ENCODE peak calls at places on chromosomes 3 and 15, in eight cellular contexts. One of them, this sample, is unnamed.

GRCh38 chr15:58476525-58477162 is 44.9 kb downstream of the LIPC start:
- DNase-seq in tibial nerve: no peak
- DNase-seq in suprapubic skin: peak
- DNase-seq in transverse colon: no peak
- DNase-seq in ovary: no peak
- DNase-seq in H1: no peak
- DNase-seq in A549: no peak
- DNase-seq in GM12878: no peak
- DNase-seq in this sample: no peak

GRCh38 chr15:63277893-63278505 is 594 bp downstream of the APH1B start:
- DNase-seq in tibial nerve: peak
- DNase-seq in suprapubic skin: no peak
- DNase-seq in transverse colon: no peak
- DNase-seq in ovary: peak
- DNase-seq in H1: peak
- DNase-seq in A549: no peak
- DNase-seq in GM12878: no peak
- DNase-seq in this sample: no peak

GRCh38 chr3:192259661-192260060 is 467.7 kb downstream of the FGF12 start:
- DNase-seq in tibial nerve: no peak
- DNase-seq in suprapubic skin: no peak
- DNase-seq in transverse colon: no peak
- DNase-seq in ovary: no peak
- DNase-seq in H1: no peak
- DNase-seq in A549: no peak
- DNase-seq in GM12878: no peak
- DNase-seq in this sample: no peak

GRCh38 chr3:156273068-156273709 is 152.8 kb downstream of the KCNAB1 start:
- DNase-seq in tibial nerve: no peak
- DNase-seq in suprapubic skin: no peak
- DNase-seq in transverse colon: peak
- DNase-seq in ovary: no peak
- DNase-seq in H1: no peak
- DNase-seq in A549: no peak
- DNase-seq in GM12878: no peak
- DNase-seq in this sample: no peak

GRCh38 chr15:62390793-62391543 is 225.9 kb upstream of the C2CD4B start:
- DNase-seq in tibial nerve: peak
- DNase-seq in suprapubic skin: peak
- DNase-seq in transverse colon: peak
- DNase-seq in ovary: peak
- DNase-seq in H1: peak
- DNase-seq in A549: peak
- DNase-seq in GM12878: no peak
- DNase-seq in this sample: peak

GRCh38 chr15:70488002-70488605 is 275.3 kb downstream of the UACA start:
- DNase-seq in tibial nerve: peak
- DNase-seq in suprapubic skin: peak
- DNase-seq in transverse colon: peak
- DNase-seq in ovary: peak
- DNase-seq in H1: peak
- DNase-seq in A549: peak
- DNase-seq in GM12878: no peak
- DNase-seq in this sample: peak

GRCh38 chr3:197270558-197271317 is 27.7 kb downstream of the DLG1 start:
- DNase-seq in tibial nerve: no peak
- DNase-seq in suprapubic skin: no peak
- DNase-seq in transverse colon: no peak
- DNase-seq in ovary: no peak
- DNase-seq in H1: no peak
- DNase-seq in A549: no peak
- DNase-seq in GM12878: no peak
- DNase-seq in this sample: no peak

GRCh38 chr15:33226559-33227181 is 32.2 kb upstream of the FMN1 start:
- DNase-seq in tibial nerve: peak
- DNase-seq in suprapubic skin: no peak
- DNase-seq in transverse colon: peak
- DNase-seq in ovary: no peak
- DNase-seq in H1: no peak
- DNase-seq in A549: peak
- DNase-seq in GM12878: peak
- DNase-seq in this sample: peak

GRCh38 chr3:151639096-151639740 is 94.5 kb upstream of the AADACL2 start:
- DNase-seq in tibial nerve: no peak
- DNase-seq in suprapubic skin: no peak
- DNase-seq in transverse colon: no peak
- DNase-seq in ovary: no peak
- DNase-seq in H1: no peak
- DNase-seq in A549: no peak
- DNase-seq in GM12878: no peak
- DNase-seq in this sample: no peak

GRCh38 chr15:82100116-82100795 is 54.4 kb upstream of the MEX3B start:
- DNase-seq in tibial nerve: no peak
- DNase-seq in suprapubic skin: no peak
- DNase-seq in transverse colon: no peak
- DNase-seq in ovary: no peak
- DNase-seq in H1: no peak
- DNase-seq in A549: no peak
- DNase-seq in GM12878: no peak
- DNase-seq in this sample: no peak

GRCh38 chr15:62617741-62618140 is 424.8 kb upstream of the TPM1 start:
- DNase-seq in tibial nerve: no peak
- DNase-seq in suprapubic skin: no peak
- DNase-seq in transverse colon: no peak
- DNase-seq in ovary: no peak
- DNase-seq in H1: no peak
- DNase-seq in A549: no peak
- DNase-seq in GM12878: no peak
- DNase-seq in this sample: no peak

GRCh38 chr3:139774570-139775302 is 97.0 kb upstream of the NMNAT3 start:
- DNase-seq in tibial nerve: no peak
- DNase-seq in suprapubic skin: no peak
- DNase-seq in transverse colon: no peak
- DNase-seq in ovary: peak
- DNase-seq in H1: peak
- DNase-seq in A549: no peak
- DNase-seq in GM12878: no peak
- DNase-seq in this sample: no peak

GRCh38 chr3:29789686-29790085 is 508.8 kb downstream of the RBMS3 start:
- DNase-seq in tibial nerve: no peak
- DNase-seq in suprapubic skin: no peak
- DNase-seq in transverse colon: no peak
- DNase-seq in ovary: no peak
- DNase-seq in H1: no peak
- DNase-seq in A549: no peak
- DNase-seq in GM12878: no peak
- DNase-seq in this sample: no peak

GRCh38 chr15:60003243-60004018 is 680 bp upstream of the FOXB1 start:
- DNase-seq in tibial nerve: no peak
- DNase-seq in suprapubic skin: no peak
- DNase-seq in transverse colon: no peak
- DNase-seq in ovary: no peak
- DNase-seq in H1: no peak
- DNase-seq in A549: no peak
- DNase-seq in GM12878: no peak
- DNase-seq in this sample: no peak

GRCh38 chr3:57164606-57165573 is at the start of gene IL17RD:
- DNase-seq in tibial nerve: peak
- DNase-seq in suprapubic skin: peak
- DNase-seq in transverse colon: peak
- DNase-seq in ovary: peak
- DNase-seq in H1: peak
- DNase-seq in A549: peak
- DNase-seq in GM12878: no peak
- DNase-seq in this sample: peak

GRCh38 chr15:90680371-90680935 is 36.7 kb upstream of the BLM start:
- DNase-seq in tibial nerve: peak
- DNase-seq in suprapubic skin: no peak
- DNase-seq in transverse colon: no peak
- DNase-seq in ovary: no peak
- DNase-seq in H1: no peak
- DNase-seq in A549: no peak
- DNase-seq in GM12878: no peak
- DNase-seq in this sample: no peak

GRCh38 chr3:134976948-134977347 is 181.9 kb downstream of the EPHB1 start:
- DNase-seq in tibial nerve: no peak
- DNase-seq in suprapubic skin: no peak
- DNase-seq in transverse colon: no peak
- DNase-seq in ovary: no peak
- DNase-seq in H1: no peak
- DNase-seq in A549: no peak
- DNase-seq in GM12878: no peak
- DNase-seq in this sample: no peak

GRCh38 chr3:140510303-140510861 is 167.5 kb upstream of the TRIM42 start:
- DNase-seq in tibial nerve: no peak
- DNase-seq in suprapubic skin: no peak
- DNase-seq in transverse colon: no peak
- DNase-seq in ovary: no peak
- DNase-seq in H1: no peak
- DNase-seq in A549: no peak
- DNase-seq in GM12878: no peak
- DNase-seq in this sample: no peak

GRCh38 chr3:189776163-189776824 is 145.1 kb downstream of the TP63 start:
- DNase-seq in tibial nerve: no peak
- DNase-seq in suprapubic skin: no peak
- DNase-seq in transverse colon: no peak
- DNase-seq in ovary: no peak
- DNase-seq in H1: no peak
- DNase-seq in A549: no peak
- DNase-seq in GM12878: no peak
- DNase-seq in this sample: no peak

GRCh38 chr15:72967836-72968530 is 84.3 kb upstream of the NEO1 start:
- DNase-seq in tibial nerve: no peak
- DNase-seq in suprapubic skin: no peak
- DNase-seq in transverse colon: peak
- DNase-seq in ovary: no peak
- DNase-seq in H1: no peak
- DNase-seq in A549: no peak
- DNase-seq in GM12878: no peak
- DNase-seq in this sample: no peak

GRCh38 chr3:108283989-108284388 is 12.4 kb upstream of the HHLA2 start:
- DNase-seq in tibial nerve: no peak
- DNase-seq in suprapubic skin: no peak
- DNase-seq in transverse colon: no peak
- DNase-seq in ovary: no peak
- DNase-seq in H1: no peak
- DNase-seq in A549: no peak
- DNase-seq in GM12878: no peak
- DNase-seq in this sample: no peak

GRCh38 chr3:61591300-61591699 is 29.9 kb downstream of the PTPRG start:
- DNase-seq in tibial nerve: no peak
- DNase-seq in suprapubic skin: no peak
- DNase-seq in transverse colon: no peak
- DNase-seq in ovary: no peak
- DNase-seq in H1: no peak
- DNase-seq in A549: no peak
- DNase-seq in GM12878: no peak
- DNase-seq in this sample: no peak

GRCh38 chr3:61594978-61595687 is 33.8 kb downstream of the PTPRG start:
- DNase-seq in tibial nerve: no peak
- DNase-seq in suprapubic skin: no peak
- DNase-seq in transverse colon: no peak
- DNase-seq in ovary: no peak
- DNase-seq in H1: no peak
- DNase-seq in A549: no peak
- DNase-seq in GM12878: no peak
- DNase-seq in this sample: no peak

GRCh38 chr3:61595826-61596225 is 34.5 kb downstream of the PTPRG start:
- DNase-seq in tibial nerve: no peak
- DNase-seq in suprapubic skin: no peak
- DNase-seq in transverse colon: no peak
- DNase-seq in ovary: no peak
- DNase-seq in H1: no peak
- DNase-seq in A549: no peak
- DNase-seq in GM12878: no peak
- DNase-seq in this sample: no peak

GRCh38 chr3:61593630-61594029 is 32.3 kb downstream of the PTPRG start:
- DNase-seq in tibial nerve: no peak
- DNase-seq in suprapubic skin: no peak
- DNase-seq in transverse colon: no peak
- DNase-seq in ovary: no peak
- DNase-seq in H1: no peak
- DNase-seq in A549: no peak
- DNase-seq in GM12878: no peak
- DNase-seq in this sample: no peak

GRCh38 chr3:61594144-61594977 is 33.0 kb downstream of the PTPRG start:
- DNase-seq in tibial nerve: no peak
- DNase-seq in suprapubic skin: no peak
- DNase-seq in transverse colon: no peak
- DNase-seq in ovary: no peak
- DNase-seq in H1: no peak
- DNase-seq in A549: no peak
- DNase-seq in GM12878: no peak
- DNase-seq in this sample: no peak
- TF ChIP-seq EP300 in tibial nerve: no peak
- TF ChIP-seq EP300 in suprapubic skin: no peak
- TF ChIP-seq EP300 in transverse colon: no peak
- TF ChIP-seq EP300 in ovary: no peak
- TF ChIP-seq EP300 in H1: no peak
- TF ChIP-seq EP300 in A549: no peak
- TF ChIP-seq EP300 in GM12878: no peak
- TF ChIP-seq EP300 in this sample: no peak

GRCh38 chr3:148709560-148710253 is 12.0 kb downstream of the AGTR1 start:
- DNase-seq in tibial nerve: no peak
- DNase-seq in suprapubic skin: no peak
- DNase-seq in transverse colon: no peak
- DNase-seq in ovary: no peak
- DNase-seq in H1: no peak
- DNase-seq in A549: no peak
- DNase-seq in GM12878: no peak
- DNase-seq in this sample: no peak
- TF ChIP-seq EP300 in tibial nerve: no peak
- TF ChIP-seq EP300 in suprapubic skin: no peak
- TF ChIP-seq EP300 in transverse colon: no peak
- TF ChIP-seq EP300 in ovary: no peak
- TF ChIP-seq EP300 in H1: no peak
- TF ChIP-seq EP300 in A549: no peak
- TF ChIP-seq EP300 in GM12878: no peak
- TF ChIP-seq EP300 in this sample: no peak

DNA sequence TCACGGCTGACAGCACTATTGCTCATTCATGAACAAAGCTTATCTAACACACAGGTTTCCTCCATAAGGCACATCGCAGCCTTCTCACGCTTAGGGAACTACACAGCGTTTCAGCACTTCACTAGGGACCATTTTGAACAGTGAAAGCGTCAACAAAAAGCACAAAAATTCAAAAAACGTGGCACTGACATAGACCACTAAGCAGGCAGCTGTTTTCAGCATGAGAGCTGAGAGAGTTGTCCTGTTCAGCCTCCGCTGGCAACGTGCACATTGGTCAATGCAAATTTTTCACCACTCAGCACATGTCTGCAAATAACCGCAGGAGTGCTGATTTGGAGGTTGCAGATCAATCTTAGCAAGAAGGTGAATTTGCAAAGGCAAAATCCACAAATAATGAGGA is 109.2 kb downstream of the LRRK1 start:
- DNase-seq in tibial nerve: no peak
- DNase-seq in suprapubic skin: no peak
- DNase-seq in transverse colon: peak
- DNase-seq in ovary: no peak
- DNase-seq in H1: no peak
- DNase-seq in A549: no peak
- DNase-seq in GM12878: no peak
- DNase-seq in this sample: peak
- TF ChIP-seq EP300 in tibial nerve: no peak
- TF ChIP-seq EP300 in suprapubic skin: no peak
- TF ChIP-seq EP300 in transverse colon: no peak
- TF ChIP-seq EP300 in ovary: no peak
- TF ChIP-seq EP300 in H1: no peak
- TF ChIP-seq EP300 in A549: no peak
- TF ChIP-seq EP300 in GM12878: no peak
- TF ChIP-seq EP300 in this sample: no peak

GRCh38 chr3:127779747-127780146 is 42.6 kb downstream of the MGLL start:
- DNase-seq in tibial nerve: no peak
- DNase-seq in suprapubic skin: no peak
- DNase-seq in transverse colon: no peak
- DNase-seq in ovary: no peak
- DNase-seq in H1: no peak
- DNase-seq in A549: no peak
- DNase-seq in GM12878: no peak
- DNase-seq in this sample: no peak
- TF ChIP-seq EP300 in tibial nerve: no peak
- TF ChIP-seq EP300 in suprapubic skin: no peak
- TF ChIP-seq EP300 in transverse colon: no peak
- TF ChIP-seq EP300 in ovary: no peak
- TF ChIP-seq EP300 in H1: no peak
- TF ChIP-seq EP300 in A549: no peak
- TF ChIP-seq EP300 in GM12878: peak
- TF ChIP-seq EP300 in this sample: no peak